ENCODE peak calls at places on chromosomes 4 and X, in four cellular contexts. One of them, this sample, is unnamed.

GRCh38 chr4:40335508-40335860 is 351 bp downstream of the CHRNA9 start:
- DNase-seq in mammary epithelial cell: no peak
- DNase-seq in uterus: no peak
- DNase-seq in kidney: no peak
- DNase-seq in this sample: no peak

GRCh38 chrX:132227383-132228112 is 8.3 kb upstream of the RAP2C start:
- DNase-seq in mammary epithelial cell: no peak
- DNase-seq in uterus: no peak
- DNase-seq in kidney: no peak
- DNase-seq in this sample: no peak

GRCh38 chrX:22577181-22577580 is 304.5 kb downstream of the CBLL2 start:
- DNase-seq in mammary epithelial cell: peak; percentile 74
- DNase-seq in uterus: no peak
- DNase-seq in kidney: no peak
- DNase-seq in this sample: no peak

GRCh38 chr4:24796632-24797031 is 1.3 kb downstream of the SOD3 start:
- DNase-seq in mammary epithelial cell: no peak
- DNase-seq in uterus: no peak
- DNase-seq in kidney: no peak
- DNase-seq in this sample: no peak

GRCh38 chr4:4433941-4434340 is 47.0 kb downstream of the NSG1 start:
- DNase-seq in mammary epithelial cell: no peak
- DNase-seq in uterus: no peak
- DNase-seq in kidney: no peak
- DNase-seq in this sample: peak; percentile 53

GRCh38 chr4:1783011-1783410 is 10.1 kb upstream of the FGFR3 start:
- DNase-seq in mammary epithelial cell: no peak
- DNase-seq in uterus: no peak
- DNase-seq in kidney: no peak
- DNase-seq in this sample: no peak

GRCh38 chr4:94934201-94934600 is 176.4 kb downstream of the BMPR1B start:
- DNase-seq in mammary epithelial cell: peak; percentile 23
- DNase-seq in uterus: no peak
- DNase-seq in kidney: no peak
- DNase-seq in this sample: no peak

GRCh38 chrX:132395059-132395458 is 93.8 kb downstream of the MBNL3 start:
- DNase-seq in mammary epithelial cell: no peak
- DNase-seq in uterus: no peak
- DNase-seq in kidney: no peak
- DNase-seq in this sample: no peak

GRCh38 chr4:176925962-176926361 is 133.2 kb upstream of the VEGFC start:
- DNase-seq in mammary epithelial cell: no peak
- DNase-seq in uterus: no peak
- DNase-seq in kidney: no peak
- DNase-seq in this sample: no peak

GRCh38 chr4:89537281-89537680 is 229.7 kb upstream of the GPRIN3 start:
- DNase-seq in mammary epithelial cell: no peak
- DNase-seq in uterus: no peak
- DNase-seq in kidney: no peak
- DNase-seq in this sample: no peak

GRCh38 chr4:31291238-31291637 is 571.1 kb downstream of the PCDH7 start:
- DNase-seq in mammary epithelial cell: no peak
- DNase-seq in uterus: no peak
- DNase-seq in kidney: no peak
- DNase-seq in this sample: no peak

GRCh38 chr4:95850161-95850560 is 10.3 kb downstream of the PDHA2 start:
- DNase-seq in mammary epithelial cell: no peak
- DNase-seq in uterus: no peak
- DNase-seq in kidney: no peak
- DNase-seq in this sample: no peak

GRCh38 chr4:118279328-118279727 is 73.5 kb downstream of the PRSS12 start:
- DNase-seq in mammary epithelial cell: no peak
- DNase-seq in uterus: no peak
- DNase-seq in kidney: no peak
- DNase-seq in this sample: no peak

GRCh38 chr4:128979934-128980333 is 113.4 kb downstream of the SCLT1 start:
- DNase-seq in mammary epithelial cell: peak; percentile 66
- DNase-seq in uterus: no peak
- DNase-seq in kidney: no peak
- DNase-seq in this sample: no peak

GRCh38 chr4:110735691-110736090 is 112.8 kb upstream of the PITX2 start:
- DNase-seq in mammary epithelial cell: no peak
- DNase-seq in uterus: no peak
- DNase-seq in kidney: no peak
- DNase-seq in this sample: no peak

GRCh38 chrX:123013141-123013540 is 170.9 kb upstream of the GRIA3 start:
- DNase-seq in mammary epithelial cell: peak; percentile 1
- DNase-seq in uterus: no peak
- DNase-seq in kidney: no peak
- DNase-seq in this sample: no peak

GRCh38 chrX:101136235-101136634 is 38.2 kb downstream of the CENPI start:
- DNase-seq in mammary epithelial cell: peak; percentile 1
- DNase-seq in uterus: no peak
- DNase-seq in kidney: no peak
- DNase-seq in this sample: no peak

GRCh38 chr4:72842323-72842722 is 227.2 kb downstream of the COX18 start:
- DNase-seq in mammary epithelial cell: peak; percentile 6
- DNase-seq in uterus: no peak
- DNase-seq in kidney: no peak
- DNase-seq in this sample: no peak

GRCh38 chr4:95190751-95191436 is 357.9 kb downstream of the UNC5C start:
- DNase-seq in mammary epithelial cell: peak; percentile 10
- DNase-seq in uterus: peak; percentile 58
- DNase-seq in kidney: no peak
- DNase-seq in this sample: no peak

GRCh38 chr4:124464836-124465235 is 247.7 kb downstream of the ANKRD50 start:
- DNase-seq in mammary epithelial cell: no peak
- DNase-seq in uterus: no peak
- DNase-seq in kidney: no peak
- DNase-seq in this sample: no peak

GRCh38 chr4:7285244-7286122 is 93.1 kb downstream of the SORCS2 start:
- DNase-seq in mammary epithelial cell: no peak
- DNase-seq in uterus: peak; percentile 50
- DNase-seq in kidney: no peak
- DNase-seq in this sample: no peak

GRCh38 chr4:48635310-48635709 is 144.8 kb downstream of the FRYL start:
- DNase-seq in mammary epithelial cell: peak; percentile 43
- DNase-seq in uterus: no peak
- DNase-seq in kidney: no peak
- DNase-seq in this sample: no peak

GRCh38 chr4:2962614-2963184 is 507 bp downstream of the NOP14 start:
- DNase-seq in mammary epithelial cell: no peak
- DNase-seq in uterus: no peak
- DNase-seq in kidney: no peak
- DNase-seq in this sample: no peak

GRCh38 chrX:40411350-40412111 is 169.2 kb upstream of the ATP6AP2 start:
- DNase-seq in mammary epithelial cell: no peak
- DNase-seq in uterus: no peak
- DNase-seq in kidney: no peak
- DNase-seq in this sample: no peak

GRCh38 chr4:182453830-182454229 is 210.6 kb downstream of the TENM3 start:
- DNase-seq in mammary epithelial cell: no peak
- DNase-seq in uterus: no peak
- DNase-seq in kidney: no peak
- DNase-seq in this sample: no peak

GRCh38 chrX:68732906-68733493 is 85.5 kb downstream of the STARD8 start:
- DNase-seq in mammary epithelial cell: peak; percentile 34
- DNase-seq in uterus: no peak
- DNase-seq in kidney: peak; percentile 81
- DNase-seq in this sample: peak; percentile 87

GRCh38 chr4:212438-213174 is 88.3 kb downstream of the ZNF718 start:
- DNase-seq in mammary epithelial cell: peak; percentile 77
- DNase-seq in uterus: peak; percentile 75
- DNase-seq in kidney: peak; percentile 91
- DNase-seq in this sample: peak; percentile 91
- H3K9me3 ChIP-seq in mammary epithelial cell: peaks cover 25% of the 10 kb centered on the region
- H3K9me3 ChIP-seq in uterus: no peaks in the 10 kb centered on the region
- H3K9me3 ChIP-seq in kidney: no peaks in the 10 kb centered on the region
- H3K9me3 ChIP-seq in this sample: no peaks in the 10 kb centered on the region

GRCh38 chr4:139920552-139920951 is 233.4 kb downstream of the MAML3 start:
- DNase-seq in mammary epithelial cell: no peak
- DNase-seq in uterus: no peak
- DNase-seq in kidney: no peak
- DNase-seq in this sample: no peak
- H3K27ac ChIP-seq in mammary epithelial cell: no peak overlapping the region
- H3K27ac ChIP-seq in uterus: peak overlapping the region; percentile 96
- H3K27ac ChIP-seq in kidney: peak overlapping the region; percentile 33
- H3K27ac ChIP-seq in this sample: peak overlapping the region; percentile 29

GRCh38 chrX:868248-868647 is 237.7 kb downstream of the SHOX start:
- DNase-seq in mammary epithelial cell: no peak
- DNase-seq in uterus: no peak
- DNase-seq in kidney: no peak
- DNase-seq in this sample: no peak
- H3K9me3 ChIP-seq in mammary epithelial cell: peaks cover 38% of the 10 kb centered on the region
- H3K9me3 ChIP-seq in uterus: no peaks in the 10 kb centered on the region
- H3K9me3 ChIP-seq in kidney: peaks cover 8% of the 10 kb centered on the region
- H3K9me3 ChIP-seq in this sample: no peaks in the 10 kb centered on the region

GRCh38 chr4:159071969-159072765 is 30.7 kb upstream of the RAPGEF2 start:
- DNase-seq in mammary epithelial cell: peak; percentile 23
- DNase-seq in uterus: no peak
- DNase-seq in kidney: no peak
- DNase-seq in this sample: no peak
- H3K27ac ChIP-seq in mammary epithelial cell: peak overlapping the region; percentile 96
- H3K27ac ChIP-seq in uterus: no peak overlapping the region
- H3K27ac ChIP-seq in kidney: no peak overlapping the region
- H3K27ac ChIP-seq in this sample: no peak overlapping the region

DNA sequence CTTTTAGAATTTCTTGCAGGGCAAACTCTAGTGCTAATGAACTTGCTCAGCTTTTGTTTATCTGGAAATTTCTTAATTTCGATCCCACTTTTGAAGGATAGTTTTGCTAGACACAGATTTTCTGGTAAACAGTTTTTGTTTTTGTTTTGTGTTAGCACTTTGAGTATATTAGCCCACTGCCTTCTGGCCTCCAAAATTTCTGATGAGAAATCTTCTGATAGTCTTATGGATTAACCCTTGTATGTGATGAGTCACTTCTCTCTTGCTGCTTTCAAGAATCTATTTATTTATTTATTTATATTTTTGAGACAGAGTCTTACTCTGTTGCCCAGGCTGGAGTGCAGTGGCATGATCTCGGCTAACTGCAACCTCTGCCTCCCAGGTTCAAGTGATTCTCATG is 27.0 kb upstream of the GIMD1 start:
- DNase-seq in mammary epithelial cell: no peak
- DNase-seq in uterus: no peak
- DNase-seq in kidney: no peak
- DNase-seq in this sample: no peak
- H3K9me3 ChIP-seq in mammary epithelial cell: no peaks in the 10 kb centered on the region
- H3K9me3 ChIP-seq in uterus: peaks cover 4% of the 10 kb centered on the region
- H3K9me3 ChIP-seq in kidney: peaks cover 15% of the 10 kb centered on the region
- H3K9me3 ChIP-seq in this sample: no peaks in the 10 kb centered on the region

DNA sequence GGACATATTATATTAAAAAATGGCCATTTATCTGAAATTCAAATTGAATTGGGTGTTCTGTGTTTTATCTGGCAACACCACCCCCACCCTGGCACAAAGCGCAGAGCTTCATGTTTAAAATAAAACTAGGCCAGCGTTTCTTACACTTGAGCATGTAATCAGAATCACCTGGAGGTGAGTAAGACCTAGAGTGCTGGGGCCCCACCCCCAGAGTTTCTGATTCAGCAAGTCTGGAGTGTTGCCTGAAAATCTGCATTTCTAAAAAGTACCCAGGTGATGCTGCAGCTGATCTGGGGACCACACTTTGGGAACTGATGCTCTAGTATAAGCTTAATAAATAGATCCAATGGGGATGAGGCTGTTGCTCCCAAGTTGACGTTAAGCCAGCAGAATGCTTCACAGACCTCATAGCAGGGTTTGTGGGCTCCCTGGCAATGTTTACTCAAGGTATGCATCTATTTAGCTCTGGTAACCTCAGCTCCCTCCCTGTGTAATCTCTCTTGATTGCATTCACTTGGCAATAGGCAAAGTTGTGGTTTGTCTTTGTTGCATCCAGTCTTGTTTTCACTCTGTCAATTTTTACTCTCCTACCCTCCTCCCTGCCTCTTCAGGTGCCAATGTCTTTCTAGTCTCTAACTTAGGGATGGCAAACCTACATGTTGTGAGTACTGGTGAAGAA is 99.8 kb upstream of the TEX13D start:
- DNase-seq in mammary epithelial cell: peak; percentile 57
- DNase-seq in uterus: no peak
- DNase-seq in kidney: no peak
- DNase-seq in this sample: no peak
- H3K27ac ChIP-seq in mammary epithelial cell: no peak overlapping the region
- H3K27ac ChIP-seq in uterus: no peak overlapping the region
- H3K27ac ChIP-seq in kidney: no peak overlapping the region
- H3K27ac ChIP-seq in this sample: no peak overlapping the region

This sample was measured in right cardiac atrium.